ENCODE peak calls at places on chromosome 3, in ten cellular contexts. H, X, W, A, P, Y, K, E, I and R are unnamed samples.

GRCh38 chr3:66428733-66429132 is 72.1 kb downstream of the LRIG1 start:
- DNase-seq in X (peak; percentile 83), K (no peak), E (peak; percentile 76), P (peak; percentile 94), A (peak; percentile 95), H (no peak), Y (no peak), I (peak; percentile 78), W (no peak), R (no peak)

GRCh38 chr3:195086885-195087284 is 184.1 kb downstream of the XXYLT1 start:
- DNase-seq in H (no peak), Y (no peak), I (no peak), E (no peak), P (no peak), W (no peak), K (no peak), A (no peak), X (no peak), R (no peak)

GRCh38 chr3:64945171-64945684 is 257.4 kb upstream of the ADAMTS9 start:
- DNase-seq in E (peak; percentile 36), X (peak; percentile 17), H (no peak), A (no peak), I (peak; percentile 10), K (no peak), Y (no peak), P (peak; percentile 81), W (no peak), R (no peak)

GRCh38 chr3:16060358-16060852 is 114.1 kb upstream of the GALNT15 start:
- DNase-seq in E (peak; percentile 61), P (peak; percentile 13), W (no peak), X (no peak), I (peak; percentile 86), Y (no peak), H (peak; percentile 25), K (no peak), A (peak; percentile 90), R (no peak)

GRCh38 chr3:149234671-149235245 is 13.1 kb upstream of the CP start:
- DNase-seq in E (no peak), A (no peak), Y (no peak), H (no peak), X (peak; percentile 19), K (peak; percentile 13), I (no peak), W (no peak), P (no peak), R (no peak)

GRCh38 chr3:65938147-65938546 is 100.6 kb downstream of the MAGI1 start:
- DNase-seq in A (no peak), Y (no peak), K (no peak), I (no peak), E (no peak), X (no peak), P (no peak), H (no peak), W (no peak), R (no peak)

GRCh38 chr3:11455977-11456376 is 183.8 kb downstream of the ATG7 start:
- DNase-seq in A (no peak), E (no peak), P (no peak), X (no peak), K (no peak), H (no peak), Y (no peak), W (no peak), I (no peak), R (no peak)

GRCh38 chr3:52794612-52795099 is at the start of gene ITIH3:
- DNase-seq in W (no peak), H (no peak), K (no peak), E (no peak), P (no peak), A (no peak), X (no peak), I (no peak), Y (no peak), R (no peak)

GRCh38 chr3:149400645-149401044 is 23.2 kb upstream of the TM4SF1 start:
- DNase-seq in K (no peak), A (no peak), W (no peak), E (no peak), X (no peak), P (no peak), H (no peak), I (no peak), Y (no peak), R (no peak)

GRCh38 chr3:171459130-171459941 is 869 bp downstream of the TNIK start:
- DNase-seq in X (peak; percentile 26), P (peak; percentile 33), A (peak; percentile 71), E (peak; percentile 27), Y (peak; percentile 26), H (peak; percentile 61), W (peak; percentile 49), I (peak; percentile 17), K (peak; percentile 27), R (peak; percentile 44)

GRCh38 chr3:187265461-187265955 is 26.0 kb downstream of the MASP1 start:
- DNase-seq in K (no peak), Y (no peak), I (no peak), P (no peak), H (no peak), E (no peak), W (no peak), A (no peak), X (peak; percentile 37), R (no peak)

GRCh38 chr3:124410471-124410870 is 319.8 kb upstream of the UMPS start:
- DNase-seq in I (no peak), K (no peak), W (no peak), Y (no peak), X (no peak), P (no peak), H (no peak), A (no peak), E (no peak), R (no peak)

GRCh38 chr3:183478501-183478900 is 50.1 kb upstream of the MCF2L2 start:
- DNase-seq in P (no peak), Y (no peak), A (no peak), K (no peak), W (no peak), X (no peak), I (no peak), E (no peak), H (no peak), R (no peak)

DNA sequence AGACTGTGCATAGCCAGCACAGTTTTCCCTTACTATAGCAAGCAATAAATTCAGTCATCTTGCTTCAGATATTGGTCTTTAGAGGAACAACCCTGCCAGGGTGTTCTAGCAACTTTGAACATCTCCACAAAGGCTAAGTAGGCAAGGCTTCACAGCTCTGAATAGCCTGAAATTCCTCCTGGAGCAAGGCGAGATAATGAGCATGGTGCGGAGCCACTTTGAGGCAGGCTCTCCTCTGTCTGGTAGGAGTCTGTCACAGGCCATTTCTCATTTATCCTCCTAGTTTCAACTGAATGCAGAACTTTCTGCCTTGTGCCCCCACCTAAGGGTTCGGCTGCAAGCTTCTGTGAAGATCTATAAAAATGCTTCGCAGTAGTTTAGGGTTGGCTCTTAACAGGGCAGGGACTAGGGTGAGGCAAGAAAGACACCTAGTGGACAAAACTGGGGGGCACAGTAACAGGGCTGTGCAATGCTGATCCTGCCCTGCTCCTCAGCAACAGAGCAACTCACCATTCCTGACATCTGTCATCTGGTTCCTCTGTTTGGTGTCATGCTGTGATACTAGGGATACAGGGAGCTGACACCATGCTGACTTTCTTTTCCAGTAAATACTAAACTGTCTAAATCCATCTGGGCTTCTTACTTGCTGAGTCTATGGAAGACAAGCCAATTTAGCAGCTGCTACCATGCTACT is 16.6 kb upstream of the EHHADH start:
- DNase-seq in X (no peak), A (no peak), Y (no peak), E (no peak), W (no peak), P (no peak), H (no peak), I (no peak), K (peak; percentile 55), R (no peak)
- TF ChIP-seq CTCF in X (peak; percentile 42), A (no peak), Y (peak; percentile 21), E (no peak), W (no peak), P (no peak), H (no peak), I (no peak), K (peak; percentile 73), R (peak; percentile 24)

DNA sequence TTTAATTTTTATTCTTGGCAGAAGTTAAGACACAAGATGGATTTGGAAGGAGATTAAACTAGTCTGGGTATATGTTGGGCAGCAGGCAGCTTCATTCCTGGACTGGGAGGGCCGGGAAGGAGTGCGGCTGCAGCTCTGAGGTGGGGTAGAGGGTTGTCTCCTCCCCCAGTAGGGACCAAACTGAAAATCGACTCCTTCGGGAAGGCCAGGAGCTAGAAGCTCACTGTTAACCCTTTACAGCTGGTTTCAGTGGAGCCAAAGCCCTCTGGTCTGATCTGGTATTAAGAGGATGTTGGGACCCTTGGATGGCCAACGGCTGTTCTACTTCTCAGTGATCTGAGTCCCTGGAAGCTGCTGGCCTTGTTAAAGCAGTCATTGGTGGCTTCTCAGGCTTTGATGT is 17.6 kb downstream of the BOC start:
- DNase-seq in I (no peak), W (no peak), K (no peak), Y (no peak), H (no peak), P (no peak), E (no peak), A (no peak), X (no peak), R (peak; percentile 53)
- TF ChIP-seq CTCF in I (no peak), W (no peak), K (no peak), Y (no peak), H (no peak), P (no peak), E (no peak), A (no peak), X (no peak), R (no peak)

GRCh38 chr3:136432685-136433084 is 182.5 kb downstream of the PCCB start:
- DNase-seq in P (no peak), K (no peak), A (no peak), X (no peak), Y (no peak), H (no peak), E (no peak), W (no peak), I (no peak), R (no peak)

GRCh38 chr3:136437006-136437405 is 186.9 kb downstream of the PCCB start:
- DNase-seq in I (no peak), K (peak; percentile 2), P (no peak), E (no peak), W (no peak), Y (no peak), X (no peak), H (no peak), A (no peak), R (no peak)

DNA sequence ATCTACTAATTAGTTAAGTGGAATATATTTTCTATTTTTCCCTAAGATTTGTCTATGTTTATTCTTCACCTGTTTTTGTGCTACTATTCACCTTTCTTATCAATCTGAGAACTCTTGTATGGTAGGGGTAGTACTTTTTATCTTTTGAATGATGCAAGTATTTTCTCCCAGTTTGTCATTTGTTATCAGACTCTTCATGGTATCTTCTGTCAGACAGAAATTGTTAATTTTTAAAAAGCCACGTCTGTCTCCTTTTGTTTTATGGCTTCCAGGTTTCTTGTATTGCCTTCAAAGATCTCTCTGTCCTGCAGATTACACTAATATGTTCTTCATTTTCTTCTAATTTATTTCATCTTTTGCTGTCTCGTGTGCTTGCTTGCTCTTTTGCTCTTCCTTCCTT is 184.3 kb downstream of the PCCB start:
- DNase-seq in A (no peak), P (no peak), I (no peak), K (peak; percentile 11), W (no peak), H (no peak), X (no peak), E (no peak), Y (no peak), R (no peak)
- TF ChIP-seq CTCF in A (no peak), P (no peak), I (no peak), K (no peak), W (no peak), H (no peak), X (no peak), E (no peak), Y (no peak), R (no peak)

GRCh38 chr3:129519896-129520440 is 8.5 kb upstream of the RHO start:
- DNase-seq in X (no peak), W (no peak), A (no peak), I (no peak), Y (no peak), E (no peak), H (no peak), P (no peak), K (no peak), R (no peak)
- TF ChIP-seq CTCF in X (no peak), W (no peak), A (no peak), I (no peak), Y (no peak), E (no peak), H (no peak), P (no peak), K (no peak), R (no peak)